ENCODE peak calls at places on chromosomes 4 and X, in six cellular contexts. D, A, L, I, R and U are unnamed samples.

GRCh38 chr4:167084326-167084725 is 150.0 kb downstream of the SPOCK3 start:
- DNase-seq in D (peak), R (no peak), I (no peak), A (no peak), L (no peak), U (no peak)

GRCh38 chr4:336893-337142 is 796 bp upstream of the ZNF141 start:
- DNase-seq in R (no peak), D (no peak), I (no peak), A (peak), L (no peak), U (no peak)

GRCh38 chr4:17812125-17812524 is 1.3 kb downstream of the NCAPG start:
- DNase-seq in A (no peak), R (no peak), I (peak), L (no peak), D (no peak), U (no peak)

GRCh38 chrX:102067966-102068723 is 57.3 kb upstream of the TCEAL2 start:
- DNase-seq in D (peak), I (peak), R (no peak), A (no peak), L (no peak), U (peak)

GRCh38 chrX:132730266-132730665 is 228.2 kb downstream of the HS6ST2 start:
- DNase-seq in R (no peak), I (no peak), A (no peak), L (no peak), D (no peak), U (no peak)

GRCh38 chrX:106802388-106803275 is at the start of gene TBC1D8B:
- DNase-seq in L (peak), I (peak), D (peak), A (peak), R (peak), U (peak)

GRCh38 chr4:24770111-24770584 is 25.2 kb upstream of the SOD3 start:
- DNase-seq in A (peak), L (no peak), D (peak), R (no peak), I (peak), U (peak)

GRCh38 chr4:1406416-1406945 is at the start of gene NKX1-1:
- DNase-seq in R (no peak), A (no peak), L (no peak), D (no peak), I (no peak), U (no peak)

GRCh38 chr4:87087015-87087920 is 133.2 kb downstream of the KLHL8 start:
- DNase-seq in A (no peak), D (no peak), R (no peak), I (no peak), L (no peak), U (no peak)

GRCh38 chr4:22554670-22555069 is 38.8 kb upstream of the ADGRA3 start:
- DNase-seq in D (no peak), L (no peak), R (no peak), I (no peak), A (no peak), U (no peak)

GRCh38 chr4:108683479-108683878 is 33.1 kb downstream of the OSTC start:
- DNase-seq in D (peak), L (no peak), A (peak), R (no peak), I (peak), U (peak)

GRCh38 chr4:138835833-138836521 is 179.6 kb upstream of the NOCT start:
- DNase-seq in L (peak), I (peak), D (peak), R (no peak), A (peak), U (peak)

GRCh38 chr4:169492436-169493163 is 119.8 kb downstream of the NEK1 start:
- DNase-seq in D (peak), A (peak), R (peak), L (no peak), I (peak), U (peak)

GRCh38 chrX:70525733-70526132 is 81.1 kb downstream of the DLG3 start:
- DNase-seq in D (peak), L (no peak), R (no peak), A (no peak), I (no peak), U (no peak)

GRCh38 chr4:107825072-107825789 is 499 bp downstream of the SGMS2 start:
- DNase-seq in I (peak), L (no peak), R (peak), A (peak), D (peak), U (peak)

GRCh38 chr4:57039345-57039744 is 60.6 kb downstream of the POLR2B start:
- DNase-seq in D (no peak), A (no peak), I (no peak), R (no peak), L (no peak), U (peak)

GRCh38 chr4:128521156-128521555 is 233.5 kb upstream of the PGRMC2 start:
- DNase-seq in R (peak), L (no peak), A (no peak), I (no peak), D (no peak), U (peak)

GRCh38 chr4:107734120-107734519 is 14.1 kb upstream of the PAPSS1 start:
- DNase-seq in L (no peak), A (no peak), D (peak), R (no peak), I (peak), U (no peak)

GRCh38 chr4:122331195-122331594 is 47.6 kb upstream of the ADAD1 start:
- DNase-seq in A (no peak), I (no peak), L (no peak), R (no peak), D (no peak), U (no peak)

GRCh38 chr4:95288552-95288951 is 260.2 kb downstream of the UNC5C start:
- DNase-seq in I (no peak), D (no peak), R (no peak), L (no peak), A (no peak), U (no peak)

GRCh38 chrX:22122510-22122909 is 90.4 kb downstream of the PHEX start:
- DNase-seq in D (peak), R (peak), L (no peak), I (peak), A (peak), U (peak)

GRCh38 chr4:74228691-74229640 is 71.0 kb downstream of the MTHFD2L start:
- DNase-seq in A (peak), R (peak), D (peak), L (peak), I (peak), U (peak)

GRCh38 chrX:110713666-110714065 is 82.0 kb downstream of the CHRDL1 start:
- DNase-seq in R (no peak), A (no peak), D (no peak), L (no peak), I (no peak), U (no peak)

GRCh38 chr4:123017636-123018390 is 95.4 kb upstream of the NUDT6 start:
- DNase-seq in L (no peak), A (peak), R (peak), I (peak), D (peak), U (peak)

GRCh38 chr4:141815646-141816045 is 179.3 kb downstream of the IL15 start:
- DNase-seq in I (no peak), L (no peak), D (no peak), A (no peak), R (no peak), U (no peak)